ENCODE peak calls at places on chromosomes 11 and 22, in six cellular contexts. One of them, this sample, is unnamed.

GRCh38 chr11:67592880-67593624 is 9.4 kb downstream of the GSTP1 start:
- DNase-seq in aorta: no peak
- DNase-seq in omental fat pad: no peak
- DNase-seq in HFF-Myc: no peak
- DNase-seq in osteocyte: no peak
- DNase-seq in activated naive CD4-positive, alpha-beta T cell treated with anti-CD3 and anti-CD28 coated beads, Interleukin-2, amount 10 ng/mL, durations not matched to agents 7 days and 5 days: no peak
- DNase-seq in this sample: no peak

GRCh38 chr22:48954781-48955311 is 872.8 kb downstream of the BRD1 start:
- DNase-seq in aorta: peak
- DNase-seq in omental fat pad: no peak
- DNase-seq in HFF-Myc: no peak
- DNase-seq in osteocyte: peak
- DNase-seq in activated naive CD4-positive, alpha-beta T cell treated with anti-CD3 and anti-CD28 coated beads, Interleukin-2, amount 10 ng/mL, durations not matched to agents 7 days and 5 days: peak
- DNase-seq in this sample: peak

GRCh38 chr11:114026355-114026754 is 33.2 kb upstream of the ZBTB16 start:
- DNase-seq in aorta: no peak
- DNase-seq in omental fat pad: no peak
- DNase-seq in HFF-Myc: no peak
- DNase-seq in osteocyte: no peak
- DNase-seq in activated naive CD4-positive, alpha-beta T cell treated with anti-CD3 and anti-CD28 coated beads, Interleukin-2, amount 10 ng/mL, durations not matched to agents 7 days and 5 days: peak
- DNase-seq in this sample: no peak

GRCh38 chr11:40797981-40798380 is 661.5 kb downstream of the LRRC4C start:
- DNase-seq in aorta: no peak
- DNase-seq in omental fat pad: no peak
- DNase-seq in HFF-Myc: no peak
- DNase-seq in osteocyte: no peak
- DNase-seq in activated naive CD4-positive, alpha-beta T cell treated with anti-CD3 and anti-CD28 coated beads, Interleukin-2, amount 10 ng/mL, durations not matched to agents 7 days and 5 days: no peak
- DNase-seq in this sample: no peak

GRCh38 chr11:10443721-10444120 is 11.3 kb upstream of the AMPD3 start:
- DNase-seq in aorta: no peak
- DNase-seq in omental fat pad: no peak
- DNase-seq in HFF-Myc: no peak
- DNase-seq in osteocyte: no peak
- DNase-seq in activated naive CD4-positive, alpha-beta T cell treated with anti-CD3 and anti-CD28 coated beads, Interleukin-2, amount 10 ng/mL, durations not matched to agents 7 days and 5 days: no peak
- DNase-seq in this sample: no peak

GRCh38 chr11:114705280-114706024 is 27.1 kb downstream of the NXPE2 start:
- DNase-seq in aorta: no peak
- DNase-seq in omental fat pad: no peak
- DNase-seq in HFF-Myc: no peak
- DNase-seq in osteocyte: no peak
- DNase-seq in activated naive CD4-positive, alpha-beta T cell treated with anti-CD3 and anti-CD28 coated beads, Interleukin-2, amount 10 ng/mL, durations not matched to agents 7 days and 5 days: no peak
- DNase-seq in this sample: no peak

GRCh38 chr11:2178906-2179494 is 7.4 kb upstream of the TH start:
- DNase-seq in aorta: no peak
- DNase-seq in omental fat pad: no peak
- DNase-seq in HFF-Myc: no peak
- DNase-seq in osteocyte: no peak
- DNase-seq in activated naive CD4-positive, alpha-beta T cell treated with anti-CD3 and anti-CD28 coated beads, Interleukin-2, amount 10 ng/mL, durations not matched to agents 7 days and 5 days: no peak
- DNase-seq in this sample: no peak

GRCh38 chr11:2092956-2093412 is 46.2 kb downstream of the IGF2 start:
- DNase-seq in aorta: peak
- DNase-seq in omental fat pad: no peak
- DNase-seq in HFF-Myc: no peak
- DNase-seq in osteocyte: no peak
- DNase-seq in activated naive CD4-positive, alpha-beta T cell treated with anti-CD3 and anti-CD28 coated beads, Interleukin-2, amount 10 ng/mL, durations not matched to agents 7 days and 5 days: peak
- DNase-seq in this sample: peak

GRCh38 chr11:44607987-44608386 is 42.5 kb downstream of the CD82 start:
- DNase-seq in aorta: no peak
- DNase-seq in omental fat pad: no peak
- DNase-seq in HFF-Myc: no peak
- DNase-seq in osteocyte: no peak
- DNase-seq in activated naive CD4-positive, alpha-beta T cell treated with anti-CD3 and anti-CD28 coated beads, Interleukin-2, amount 10 ng/mL, durations not matched to agents 7 days and 5 days: no peak
- DNase-seq in this sample: no peak

GRCh38 chr11:63639195-63639832 is 25.1 kb upstream of the PLAAT3 start:
- DNase-seq in aorta: no peak
- DNase-seq in omental fat pad: no peak
- DNase-seq in HFF-Myc: no peak
- DNase-seq in osteocyte: no peak
- DNase-seq in activated naive CD4-positive, alpha-beta T cell treated with anti-CD3 and anti-CD28 coated beads, Interleukin-2, amount 10 ng/mL, durations not matched to agents 7 days and 5 days: no peak
- DNase-seq in this sample: no peak

GRCh38 chr22:49553518-49554295 is 274.0 kb downstream of the BRD1 start:
- DNase-seq in aorta: peak
- DNase-seq in omental fat pad: no peak
- DNase-seq in HFF-Myc: no peak
- DNase-seq in osteocyte: no peak
- DNase-seq in activated naive CD4-positive, alpha-beta T cell treated with anti-CD3 and anti-CD28 coated beads, Interleukin-2, amount 10 ng/mL, durations not matched to agents 7 days and 5 days: peak
- DNase-seq in this sample: no peak

GRCh38 chr11:77395460-77396175 is 78.3 kb downstream of the PAK1 start:
- DNase-seq in aorta: no peak
- DNase-seq in omental fat pad: no peak
- DNase-seq in HFF-Myc: no peak
- DNase-seq in osteocyte: no peak
- DNase-seq in activated naive CD4-positive, alpha-beta T cell treated with anti-CD3 and anti-CD28 coated beads, Interleukin-2, amount 10 ng/mL, durations not matched to agents 7 days and 5 days: no peak
- DNase-seq in this sample: no peak

GRCh38 chr11:11589385-11589890 is 32.4 kb downstream of the GALNT18 start:
- DNase-seq in aorta: no peak
- DNase-seq in omental fat pad: no peak
- DNase-seq in HFF-Myc: no peak
- DNase-seq in osteocyte: peak
- DNase-seq in activated naive CD4-positive, alpha-beta T cell treated with anti-CD3 and anti-CD28 coated beads, Interleukin-2, amount 10 ng/mL, durations not matched to agents 7 days and 5 days: no peak
- DNase-seq in this sample: no peak

GRCh38 chr11:58796333-58797049 is 48.0 kb downstream of the GLYATL2 start:
- DNase-seq in aorta: no peak
- DNase-seq in omental fat pad: no peak
- DNase-seq in HFF-Myc: no peak
- DNase-seq in osteocyte: no peak
- DNase-seq in activated naive CD4-positive, alpha-beta T cell treated with anti-CD3 and anti-CD28 coated beads, Interleukin-2, amount 10 ng/mL, durations not matched to agents 7 days and 5 days: no peak
- DNase-seq in this sample: no peak

GRCh38 chr11:62054484-62055121 is 69.2 kb upstream of the INCENP start:
- DNase-seq in aorta: no peak
- DNase-seq in omental fat pad: no peak
- DNase-seq in HFF-Myc: no peak
- DNase-seq in osteocyte: no peak
- DNase-seq in activated naive CD4-positive, alpha-beta T cell treated with anti-CD3 and anti-CD28 coated beads, Interleukin-2, amount 10 ng/mL, durations not matched to agents 7 days and 5 days: peak
- DNase-seq in this sample: no peak

GRCh38 chr11:10317281-10317755 is 12.4 kb downstream of the ADM start:
- DNase-seq in aorta: no peak
- DNase-seq in omental fat pad: no peak
- DNase-seq in HFF-Myc: no peak
- DNase-seq in osteocyte: no peak
- DNase-seq in activated naive CD4-positive, alpha-beta T cell treated with anti-CD3 and anti-CD28 coated beads, Interleukin-2, amount 10 ng/mL, durations not matched to agents 7 days and 5 days: no peak
- DNase-seq in this sample: no peak

GRCh38 chr22:50713571-50714056 is 24.4 kb upstream of the ACR start:
- DNase-seq in aorta: peak
- DNase-seq in omental fat pad: no peak
- DNase-seq in HFF-Myc: no peak
- DNase-seq in osteocyte: no peak
- DNase-seq in activated naive CD4-positive, alpha-beta T cell treated with anti-CD3 and anti-CD28 coated beads, Interleukin-2, amount 10 ng/mL, durations not matched to agents 7 days and 5 days: no peak
- DNase-seq in this sample: peak

GRCh38 chr11:126150256-126150655 is 61.2 kb downstream of the RPUSD4 start:
- DNase-seq in aorta: peak
- DNase-seq in omental fat pad: no peak
- DNase-seq in HFF-Myc: no peak
- DNase-seq in osteocyte: no peak
- DNase-seq in activated naive CD4-positive, alpha-beta T cell treated with anti-CD3 and anti-CD28 coated beads, Interleukin-2, amount 10 ng/mL, durations not matched to agents 7 days and 5 days: no peak
- DNase-seq in this sample: no peak

GRCh38 chr22:22661275-22661674 is 16.9 kb downstream of the GGTLC2 start:
- DNase-seq in aorta: no peak
- DNase-seq in omental fat pad: no peak
- DNase-seq in HFF-Myc: no peak
- DNase-seq in osteocyte: no peak
- DNase-seq in activated naive CD4-positive, alpha-beta T cell treated with anti-CD3 and anti-CD28 coated beads, Interleukin-2, amount 10 ng/mL, durations not matched to agents 7 days and 5 days: no peak
- DNase-seq in this sample: no peak

GRCh38 chr11:46293616-46294015 is 16.2 kb downstream of the CREB3L1 start:
- DNase-seq in aorta: no peak
- DNase-seq in omental fat pad: no peak
- DNase-seq in HFF-Myc: peak
- DNase-seq in osteocyte: no peak
- DNase-seq in activated naive CD4-positive, alpha-beta T cell treated with anti-CD3 and anti-CD28 coated beads, Interleukin-2, amount 10 ng/mL, durations not matched to agents 7 days and 5 days: no peak
- DNase-seq in this sample: no peak

GRCh38 chr11:120516461-120517389 is 5.2 kb downstream of the GRIK4 start:
- DNase-seq in aorta: no peak
- DNase-seq in omental fat pad: no peak
- DNase-seq in HFF-Myc: no peak
- DNase-seq in osteocyte: no peak
- DNase-seq in activated naive CD4-positive, alpha-beta T cell treated with anti-CD3 and anti-CD28 coated beads, Interleukin-2, amount 10 ng/mL, durations not matched to agents 7 days and 5 days: no peak
- DNase-seq in this sample: no peak

GRCh38 chr22:49010086-49010863 is 817.4 kb downstream of the BRD1 start:
- DNase-seq in aorta: peak
- DNase-seq in omental fat pad: no peak
- DNase-seq in HFF-Myc: no peak
- DNase-seq in osteocyte: no peak
- DNase-seq in activated naive CD4-positive, alpha-beta T cell treated with anti-CD3 and anti-CD28 coated beads, Interleukin-2, amount 10 ng/mL, durations not matched to agents 7 days and 5 days: no peak
- DNase-seq in this sample: peak

GRCh38 chr22:36220457-36220921 is 18.8 kb downstream of the APOL2 start:
- DNase-seq in aorta: no peak
- DNase-seq in omental fat pad: no peak
- DNase-seq in HFF-Myc: no peak
- DNase-seq in osteocyte: no peak
- DNase-seq in activated naive CD4-positive, alpha-beta T cell treated with anti-CD3 and anti-CD28 coated beads, Interleukin-2, amount 10 ng/mL, durations not matched to agents 7 days and 5 days: no peak
- DNase-seq in this sample: no peak

This sample was measured in Right ventricle myocardium inferior.